ENCODE peak calls at places on chromosome 15, in seven cellular contexts. I is NCI-H1694; F is WERI-Rb-1; Z is CD8-positive, alpha-beta T cell; Q is ureter; A is stimulated activated CD4-positive, alpha-beta T cell treated with anti-CD3 and anti-CD28 coated beads, Interleukin-1b, Interleukin-23, amount 100 ng/mL, for 1 hour; E is aorta. N is an unnamed sample.

GRCh38 chr15:31358957-31359721 is 32.5 kb downstream of the KLF13 start:
- DNase-seq in E (no peak), Q (no peak), A (no peak), F (no peak), Z (no peak), I (no peak), N (no peak)

GRCh38 chr15:62894322-62895085 is 148.0 kb upstream of the TPM1 start:
- DNase-seq in Z (no peak), F (no peak), Q (no peak), E (no peak), A (no peak), I (no peak), N (no peak)

GRCh38 chr15:63447277-63447676 is 57.1 kb upstream of the USP3 start:
- DNase-seq in Q (no peak), Z (no peak), A (no peak), I (no peak), F (peak), E (no peak), N (no peak)

GRCh38 chr15:34729886-34730285 is 24.9 kb downstream of the GJD2 start:
- DNase-seq in A (no peak), Q (no peak), I (no peak), Z (no peak), E (no peak), F (no peak), N (no peak)

GRCh38 chr15:25705430-25706115 is 157.6 kb downstream of the ATP10A start:
- DNase-seq in F (no peak), Z (no peak), I (no peak), E (no peak), A (no peak), Q (no peak), N (peak)

GRCh38 chr15:69557340-69558137 is 104.9 kb downstream of the RPLP1 start:
- DNase-seq in Z (no peak), E (peak), A (no peak), F (peak), I (no peak), Q (no peak), N (peak)

GRCh38 chr15:95682129-95682528 is 648.4 kb upstream of the NR2F2 start:
- DNase-seq in Q (no peak), A (no peak), I (no peak), Z (no peak), E (no peak), F (no peak), N (no peak)

GRCh38 chr15:73683624-73684536 is at the start of gene CD276:
- DNase-seq in Z (no peak), E (peak), Q (peak), A (no peak), F (peak), I (no peak), N (peak)

GRCh38 chr15:69319384-69320375 is 21.0 kb downstream of the PAQR5 start:
- DNase-seq in Z (no peak), E (no peak), A (no peak), F (peak), Q (no peak), I (no peak), N (no peak)

GRCh38 chr15:69758810-69759410 is 306.3 kb downstream of the RPLP1 start:
- DNase-seq in E (peak), F (no peak), I (no peak), Q (peak), A (peak), Z (peak), N (peak)

GRCh38 chr15:94582368-94582767 is 351.0 kb downstream of the MCTP2 start:
- DNase-seq in F (no peak), I (no peak), A (no peak), Q (no peak), Z (no peak), E (no peak), N (no peak)

GRCh38 chr15:37585966-37586656 is 348.3 kb upstream of the TMCO5A start:
- DNase-seq in E (no peak), Q (no peak), A (no peak), I (no peak), Z (no peak), F (no peak), N (peak)

GRCh38 chr15:60583946-60584345 is 105.0 kb upstream of the ICE2 start:
- DNase-seq in E (no peak), Z (no peak), Q (no peak), F (no peak), A (no peak), I (no peak), N (no peak)

GRCh38 chr15:69576948-69577351 is 124.3 kb downstream of the RPLP1 start:
- DNase-seq in F (no peak), A (no peak), I (no peak), E (peak), Q (no peak), Z (no peak), N (no peak)

GRCh38 chr15:101359365-101359947 is 64.4 kb upstream of the SNRPA1 start:
- DNase-seq in Q (no peak), A (no peak), I (no peak), E (no peak), F (no peak), Z (no peak), N (no peak)

GRCh38 chr15:85312486-85312885 is 67.9 kb upstream of the AKAP13 start:
- DNase-seq in F (peak), Z (no peak), Q (no peak), A (no peak), I (no peak), E (no peak), N (peak)

GRCh38 chr15:23954931-23955330 is 267.8 kb upstream of the NDN start:
- DNase-seq in F (no peak), Z (no peak), Q (no peak), A (no peak), E (no peak), I (no peak), N (no peak)

GRCh38 chr15:55992769-55993110 is 672 bp downstream of the NEDD4 start:
- DNase-seq in Z (no peak), A (no peak), I (no peak), F (no peak), E (no peak), Q (no peak), N (no peak)

GRCh38 chr15:25742008-25742407 is 121.1 kb downstream of the ATP10A start:
- DNase-seq in F (no peak), Q (no peak), A (no peak), E (no peak), I (no peak), Z (peak), N (no peak)

GRCh38 chr15:98955331-98955730 is 52.3 kb downstream of the PGPEP1L start:
- DNase-seq in Q (peak), Z (no peak), E (no peak), F (no peak), A (no peak), I (no peak), N (no peak)

GRCh38 chr15:51494411-51495314 is 127.9 kb downstream of the DMXL2 start:
- DNase-seq in I (no peak), A (no peak), E (no peak), Q (no peak), F (no peak), Z (no peak), N (peak)

GRCh38 chr15:52020253-52021085 is 1.4 kb downstream of the MAPK6 start:
- DNase-seq in I (peak), F (no peak), Z (no peak), A (no peak), E (no peak), Q (no peak), N (no peak)

GRCh38 chr15:90064931-90065681 is 37.2 kb downstream of the IDH2 start:
- DNase-seq in Q (no peak), F (peak), A (no peak), Z (no peak), E (peak), I (no peak), N (no peak)

GRCh38 chr15:89576417-89576773 is 1.1 kb downstream of the TICRR start:
- DNase-seq in Z (no peak), A (no peak), F (no peak), I (no peak), Q (no peak), E (no peak), N (no peak)

GRCh38 chr15:63985221-63986184 is 60.8 kb downstream of the DAPK2 start:
- DNase-seq in F (no peak), I (no peak), Z (no peak), Q (no peak), A (no peak), E (peak), N (no peak)

GRCh38 chr15:91824256-91824655 is 29.3 kb upstream of the SLCO3A1 start:
- DNase-seq in A (no peak), E (no peak), Z (no peak), F (no peak), I (no peak), Q (no peak), N (no peak)

GRCh38 chr15:85673326-85673725 is 121.4 kb downstream of the KLHL25 start:
- DNase-seq in I (no peak), Z (no peak), Q (no peak), A (no peak), F (no peak), E (no peak), N (no peak)

GRCh38 chr15:40339621-40339945 is 1.2 kb downstream of the CCDC9B start:
- DNase-seq in I (peak), Q (no peak), Z (no peak), E (no peak), A (no peak), F (no peak), N (no peak)

N was measured in astrocyte.